ENCODE peak calls at places on chromosomes 3 and 15, in eight cellular contexts. One of them, this sample, is unnamed.

GRCh38 chr3:61809879-61810278 is 248.5 kb downstream of the PTPRG start:
- DNase-seq in Caco-2: no peak
- DNase-seq in testis: peak; percentile 90
- DNase-seq in esophagus squamous epithelium: no peak
- DNase-seq in cardiac fibroblast: no peak
- DNase-seq in astrocyte of the spinal cord: peak; percentile 43
- DNase-seq in cardiac muscle cell: peak; percentile 34
- DNase-seq in colonic mucosa: peak; percentile 77
- DNase-seq in this sample: peak; percentile 44

GRCh38 chr3:82229397-82229796 is 468.0 kb upstream of the GBE1 start:
- DNase-seq in colonic mucosa: no peak
- DNase-seq in esophagus squamous epithelium: no peak
- DNase-seq in cardiac muscle cell: no peak
- DNase-seq in cardiac fibroblast: no peak
- DNase-seq in astrocyte of the spinal cord: no peak
- DNase-seq in testis: no peak
- DNase-seq in Caco-2: no peak
- DNase-seq in this sample: no peak

GRCh38 chr3:147420361-147421183 is 11.4 kb downstream of the ZIC1 start:
- DNase-seq in colonic mucosa: no peak
- DNase-seq in esophagus squamous epithelium: no peak
- DNase-seq in cardiac muscle cell: no peak
- DNase-seq in cardiac fibroblast: no peak
- DNase-seq in Caco-2: no peak
- DNase-seq in testis: no peak
- DNase-seq in astrocyte of the spinal cord: peak; percentile 33
- DNase-seq in this sample: no peak

GRCh38 chr3:58269356-58269755 is 31.8 kb downstream of the ABHD6 start:
- DNase-seq in colonic mucosa: no peak
- DNase-seq in Caco-2: no peak
- DNase-seq in cardiac muscle cell: no peak
- DNase-seq in cardiac fibroblast: no peak
- DNase-seq in testis: no peak
- DNase-seq in astrocyte of the spinal cord: no peak
- DNase-seq in esophagus squamous epithelium: no peak
- DNase-seq in this sample: no peak

GRCh38 chr3:167733961-167734497 is 663 bp downstream of the PDCD10 start:
- DNase-seq in astrocyte of the spinal cord: peak; percentile 7
- DNase-seq in cardiac muscle cell: no peak
- DNase-seq in testis: no peak
- DNase-seq in cardiac fibroblast: peak; percentile 39
- DNase-seq in colonic mucosa: no peak
- DNase-seq in Caco-2: no peak
- DNase-seq in esophagus squamous epithelium: no peak
- DNase-seq in this sample: peak; percentile 24

GRCh38 chr3:10259036-10259435 is 10.8 kb downstream of the TATDN2 start:
- DNase-seq in colonic mucosa: no peak
- DNase-seq in cardiac fibroblast: no peak
- DNase-seq in Caco-2: no peak
- DNase-seq in esophagus squamous epithelium: no peak
- DNase-seq in testis: no peak
- DNase-seq in cardiac muscle cell: no peak
- DNase-seq in astrocyte of the spinal cord: no peak
- DNase-seq in this sample: no peak

GRCh38 chr3:31196881-31197364 is 302.5 kb upstream of the GADL1 start:
- DNase-seq in testis: peak; percentile 33
- DNase-seq in astrocyte of the spinal cord: peak; percentile 74
- DNase-seq in cardiac fibroblast: peak; percentile 80
- DNase-seq in Caco-2: no peak
- DNase-seq in cardiac muscle cell: peak; percentile 15
- DNase-seq in colonic mucosa: no peak
- DNase-seq in esophagus squamous epithelium: no peak
- DNase-seq in this sample: peak; percentile 93

GRCh38 chr3:24201301-24201700 is 256.2 kb downstream of the NR1D2 start:
- DNase-seq in cardiac muscle cell: no peak
- DNase-seq in cardiac fibroblast: peak; percentile 8
- DNase-seq in Caco-2: no peak
- DNase-seq in astrocyte of the spinal cord: no peak
- DNase-seq in colonic mucosa: no peak
- DNase-seq in esophagus squamous epithelium: no peak
- DNase-seq in testis: no peak
- DNase-seq in this sample: no peak

GRCh38 chr3:194315965-194316361 is 35.2 kb downstream of the CPN2 start:
- DNase-seq in testis: no peak
- DNase-seq in Caco-2: no peak
- DNase-seq in cardiac muscle cell: no peak
- DNase-seq in cardiac fibroblast: peak; percentile 58
- DNase-seq in astrocyte of the spinal cord: no peak
- DNase-seq in esophagus squamous epithelium: no peak
- DNase-seq in colonic mucosa: no peak
- DNase-seq in this sample: peak; percentile 60

GRCh38 chr15:40340740-40341400 is at the start of gene CCDC9B:
- DNase-seq in colonic mucosa: peak; percentile 99
- DNase-seq in Caco-2: no peak
- DNase-seq in esophagus squamous epithelium: no peak
- DNase-seq in cardiac fibroblast: peak; percentile 92
- DNase-seq in cardiac muscle cell: peak; percentile 83
- DNase-seq in testis: peak; percentile 90
- DNase-seq in astrocyte of the spinal cord: peak; percentile 83
- DNase-seq in this sample: peak; percentile 92

GRCh38 chr15:100571592-100572167 is 30.3 kb downstream of the LINS1 start:
- DNase-seq in cardiac muscle cell: no peak
- DNase-seq in esophagus squamous epithelium: no peak
- DNase-seq in colonic mucosa: no peak
- DNase-seq in testis: no peak
- DNase-seq in astrocyte of the spinal cord: no peak
- DNase-seq in Caco-2: no peak
- DNase-seq in cardiac fibroblast: no peak
- DNase-seq in this sample: no peak

GRCh38 chr3:156431334-156432121 is 123.4 kb downstream of the SSR3 start:
- DNase-seq in cardiac muscle cell: no peak
- DNase-seq in astrocyte of the spinal cord: no peak
- DNase-seq in Caco-2: no peak
- DNase-seq in cardiac fibroblast: no peak
- DNase-seq in colonic mucosa: no peak
- DNase-seq in esophagus squamous epithelium: no peak
- DNase-seq in testis: no peak
- DNase-seq in this sample: no peak

GRCh38 chr3:1499694-1500093 is 406.9 kb downstream of the CNTN6 start:
- DNase-seq in cardiac muscle cell: no peak
- DNase-seq in astrocyte of the spinal cord: no peak
- DNase-seq in Caco-2: no peak
- DNase-seq in colonic mucosa: no peak
- DNase-seq in testis: no peak
- DNase-seq in cardiac fibroblast: no peak
- DNase-seq in esophagus squamous epithelium: no peak
- DNase-seq in this sample: no peak

GRCh38 chr15:89457086-89457485 is 39.3 kb downstream of the RHCG start:
- DNase-seq in cardiac muscle cell: no peak
- DNase-seq in cardiac fibroblast: peak; percentile 54
- DNase-seq in colonic mucosa: no peak
- DNase-seq in astrocyte of the spinal cord: peak; percentile 4
- DNase-seq in Caco-2: peak; percentile 53
- DNase-seq in esophagus squamous epithelium: no peak
- DNase-seq in testis: peak; percentile 32
- DNase-seq in this sample: peak; percentile 21

GRCh38 chr3:142027295-142027694 is 122.0 kb downstream of the TFDP2 start:
- DNase-seq in cardiac fibroblast: no peak
- DNase-seq in astrocyte of the spinal cord: peak; percentile 14
- DNase-seq in Caco-2: no peak
- DNase-seq in cardiac muscle cell: peak; percentile 20
- DNase-seq in colonic mucosa: no peak
- DNase-seq in testis: no peak
- DNase-seq in esophagus squamous epithelium: no peak
- DNase-seq in this sample: no peak

GRCh38 chr3:142021127-142021526 is 128.2 kb downstream of the TFDP2 start:
- DNase-seq in esophagus squamous epithelium: no peak
- DNase-seq in astrocyte of the spinal cord: no peak
- DNase-seq in cardiac fibroblast: no peak
- DNase-seq in Caco-2: no peak
- DNase-seq in colonic mucosa: no peak
- DNase-seq in testis: no peak
- DNase-seq in cardiac muscle cell: peak; percentile 26
- DNase-seq in this sample: no peak

GRCh38 chr3:142026333-142026732 is 123.0 kb downstream of the TFDP2 start:
- DNase-seq in Caco-2: no peak
- DNase-seq in cardiac muscle cell: no peak
- DNase-seq in testis: no peak
- DNase-seq in esophagus squamous epithelium: no peak
- DNase-seq in astrocyte of the spinal cord: no peak
- DNase-seq in cardiac fibroblast: no peak
- DNase-seq in colonic mucosa: no peak
- DNase-seq in this sample: no peak

GRCh38 chr3:142019794-142020320 is 129.5 kb downstream of the TFDP2 start:
- DNase-seq in esophagus squamous epithelium: no peak
- DNase-seq in cardiac fibroblast: peak; percentile 25
- DNase-seq in testis: no peak
- DNase-seq in cardiac muscle cell: no peak
- DNase-seq in colonic mucosa: no peak
- DNase-seq in Caco-2: no peak
- DNase-seq in astrocyte of the spinal cord: peak; percentile 5
- DNase-seq in this sample: no peak

DNA sequence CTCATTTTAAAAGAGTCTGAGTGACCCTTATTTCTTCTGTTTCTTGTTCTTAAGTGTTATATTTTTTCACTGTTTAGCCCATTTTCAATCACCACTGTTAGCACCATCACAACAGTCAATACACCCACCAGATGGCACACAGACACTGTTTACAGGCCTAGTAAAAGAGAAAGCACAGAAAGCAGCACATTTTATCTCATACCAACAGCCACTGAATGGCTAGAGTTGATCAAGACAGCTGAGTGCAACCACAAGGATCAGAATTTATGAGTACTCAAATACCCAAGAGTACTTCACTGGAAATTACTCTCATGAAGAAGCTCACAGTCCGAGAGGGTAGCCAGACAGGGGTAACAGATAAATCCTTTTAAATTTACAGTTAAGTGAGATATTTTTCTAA is 127.0 kb downstream of the TFDP2 start:
- DNase-seq in testis: no peak
- DNase-seq in colonic mucosa: no peak
- DNase-seq in astrocyte of the spinal cord: peak; percentile 16
- DNase-seq in Caco-2: no peak
- DNase-seq in cardiac muscle cell: no peak
- DNase-seq in cardiac fibroblast: no peak
- DNase-seq in esophagus squamous epithelium: no peak
- DNase-seq in this sample: no peak
- TF ChIP-seq CTCF in testis: no peak
- TF ChIP-seq CTCF in colonic mucosa: no peak
- TF ChIP-seq CTCF in astrocyte of the spinal cord: peak; percentile 10
- TF ChIP-seq CTCF in Caco-2: no peak
- TF ChIP-seq CTCF in cardiac muscle cell: no peak
- TF ChIP-seq CTCF in cardiac fibroblast: no peak
- TF ChIP-seq CTCF in esophagus squamous epithelium: no peak
- TF ChIP-seq CTCF in this sample: no peak

GRCh38 chr15:51982013-51982769 is 10.6 kb upstream of the LEO1 start:
- DNase-seq in colonic mucosa: peak; percentile 45
- DNase-seq in cardiac fibroblast: peak; percentile 91
- DNase-seq in testis: no peak
- DNase-seq in cardiac muscle cell: peak; percentile 28
- DNase-seq in Caco-2: no peak
- DNase-seq in esophagus squamous epithelium: no peak
- DNase-seq in astrocyte of the spinal cord: peak; percentile 80
- DNase-seq in this sample: peak; percentile 90
- H3K4me3 ChIP-seq in colonic mucosa: no peak overlapping the region
- H3K4me3 ChIP-seq in cardiac fibroblast: peak overlapping the region; percentile 33
- H3K4me3 ChIP-seq in testis: no peak overlapping the region
- H3K4me3 ChIP-seq in cardiac muscle cell: no peak overlapping the region
- H3K4me3 ChIP-seq in Caco-2: no peak overlapping the region
- H3K4me3 ChIP-seq in esophagus squamous epithelium: peak overlapping the region; percentile 33
- H3K4me3 ChIP-seq in astrocyte of the spinal cord: no peak overlapping the region
- H3K4me3 ChIP-seq in this sample: peak overlapping the region; percentile 59

DNA sequence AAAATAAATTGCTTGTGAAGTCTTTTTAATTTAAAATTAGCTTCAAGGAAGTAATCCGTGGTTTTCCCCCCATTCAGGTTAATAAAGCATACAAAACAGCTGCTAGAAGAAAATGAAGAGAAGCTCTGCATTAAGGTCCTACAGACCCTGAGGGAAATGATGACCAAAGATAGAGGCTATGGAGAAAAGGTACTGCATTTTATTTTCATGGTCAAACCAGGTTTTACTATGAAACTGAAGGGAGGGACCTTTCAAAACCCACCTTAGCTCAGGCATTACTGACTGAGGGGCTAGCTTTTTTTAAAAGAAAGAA is 218.5 kb downstream of the ITPR1 start:
- DNase-seq in colonic mucosa: no peak
- DNase-seq in cardiac muscle cell: no peak
- DNase-seq in testis: no peak
- DNase-seq in esophagus squamous epithelium: no peak
- DNase-seq in cardiac fibroblast: no peak
- DNase-seq in Caco-2: no peak
- DNase-seq in astrocyte of the spinal cord: peak; percentile 40
- DNase-seq in this sample: no peak
- TF ChIP-seq CTCF in colonic mucosa: no peak
- TF ChIP-seq CTCF in cardiac muscle cell: no peak
- TF ChIP-seq CTCF in testis: no peak
- TF ChIP-seq CTCF in esophagus squamous epithelium: no peak
- TF ChIP-seq CTCF in cardiac fibroblast: no peak
- TF ChIP-seq CTCF in Caco-2: no peak
- TF ChIP-seq CTCF in astrocyte of the spinal cord: no peak
- TF ChIP-seq CTCF in this sample: no peak

GRCh38 chr15:91948001-91948608 is 94.6 kb downstream of the SLCO3A1 start:
- DNase-seq in cardiac fibroblast: peak; percentile 62
- DNase-seq in Caco-2: no peak
- DNase-seq in cardiac muscle cell: peak; percentile 37
- DNase-seq in esophagus squamous epithelium: no peak
- DNase-seq in colonic mucosa: peak; percentile 34
- DNase-seq in astrocyte of the spinal cord: peak; percentile 39
- DNase-seq in testis: no peak
- DNase-seq in this sample: peak; percentile 73

GRCh38 chr15:91950631-91951384 is 97.3 kb downstream of the SLCO3A1 start:
- DNase-seq in astrocyte of the spinal cord: no peak
- DNase-seq in colonic mucosa: no peak
- DNase-seq in cardiac fibroblast: no peak
- DNase-seq in testis: no peak
- DNase-seq in cardiac muscle cell: no peak
- DNase-seq in Caco-2: no peak
- DNase-seq in esophagus squamous epithelium: no peak
- DNase-seq in this sample: peak; percentile 78

GRCh38 chr15:91952216-91952615 is 98.7 kb downstream of the SLCO3A1 start:
- DNase-seq in colonic mucosa: no peak
- DNase-seq in cardiac muscle cell: no peak
- DNase-seq in astrocyte of the spinal cord: no peak
- DNase-seq in esophagus squamous epithelium: no peak
- DNase-seq in Caco-2: no peak
- DNase-seq in cardiac fibroblast: no peak
- DNase-seq in testis: no peak
- DNase-seq in this sample: no peak

GRCh38 chr15:91949361-91949760 is 95.9 kb downstream of the SLCO3A1 start:
- DNase-seq in testis: no peak
- DNase-seq in Caco-2: no peak
- DNase-seq in colonic mucosa: no peak
- DNase-seq in cardiac muscle cell: no peak
- DNase-seq in esophagus squamous epithelium: no peak
- DNase-seq in cardiac fibroblast: no peak
- DNase-seq in astrocyte of the spinal cord: no peak
- DNase-seq in this sample: no peak

DNA sequence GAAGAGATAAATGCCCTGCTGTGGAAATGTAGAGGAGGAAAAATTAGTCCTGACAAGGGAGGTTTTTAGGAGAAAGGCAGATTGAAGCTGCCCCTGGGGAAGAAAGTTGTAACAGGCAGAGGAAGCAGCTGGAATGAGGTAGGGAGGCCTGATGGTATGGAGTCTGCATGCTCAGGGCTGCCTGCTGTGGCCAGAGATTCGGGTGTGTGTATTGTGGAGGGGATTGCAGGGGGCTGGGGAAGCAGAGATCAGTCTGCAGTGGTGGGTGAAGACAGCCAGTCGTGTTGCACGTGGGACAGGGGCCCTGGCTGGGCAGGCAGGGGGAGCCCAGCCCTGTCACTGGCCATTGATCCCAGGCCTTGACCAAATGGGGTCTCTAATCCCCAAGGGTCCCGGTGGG is 96.5 kb downstream of the SLCO3A1 start:
- DNase-seq in esophagus squamous epithelium: no peak
- DNase-seq in Caco-2: no peak
- DNase-seq in cardiac muscle cell: no peak
- DNase-seq in cardiac fibroblast: no peak
- DNase-seq in astrocyte of the spinal cord: no peak
- DNase-seq in testis: no peak
- DNase-seq in colonic mucosa: no peak
- DNase-seq in this sample: no peak
- H3K4me3 ChIP-seq in esophagus squamous epithelium: no peak overlapping the region
- H3K4me3 ChIP-seq in Caco-2: no peak overlapping the region
- H3K4me3 ChIP-seq in cardiac muscle cell: no peak overlapping the region
- H3K4me3 ChIP-seq in cardiac fibroblast: no peak overlapping the region
- H3K4me3 ChIP-seq in astrocyte of the spinal cord: no peak overlapping the region
- H3K4me3 ChIP-seq in testis: no peak overlapping the region
- H3K4me3 ChIP-seq in colonic mucosa: no peak overlapping the region
- H3K4me3 ChIP-seq in this sample: no peak overlapping the region